ENCODE peak calls at places on chromosomes 6 and 20, in four cellular contexts. L is GM23338, D is HCT116, N is GM23248. H is an unnamed sample.

GRCh38 chr6:38417521-38417920 is 222.2 kb downstream of the BTBD9 start:
- DNase-seq in L (no peak), N (no peak), D (no peak), H (no peak)

GRCh38 chr6:89186762-89187161 is 30.4 kb downstream of the GABRR1 start:
- DNase-seq in L (no peak), N (no peak), D (no peak), H (no peak)

GRCh38 chr6:7557652-7558051 is 16.2 kb downstream of the DSP start:
- DNase-seq in L (no peak), N (no peak), D (no peak), H (no peak)

GRCh38 chr6:7805088-7805756 is 79.3 kb downstream of the BMP6 start:
- DNase-seq in D (no peak), N (no peak), L (no peak), H (no peak)

GRCh38 chr20:53706511-53707031 is 112.9 kb upstream of the ZNF217 start:
- DNase-seq in N (peak; percentile 16), L (no peak), D (no peak), H (peak; percentile 59)

GRCh38 chr20:14712302-14712739 is 374.9 kb upstream of the FLRT3 start:
- DNase-seq in D (no peak), N (peak; percentile 41), L (peak; percentile 19), H (peak; percentile 74)

GRCh38 chr6:18302561-18303439 is 38.5 kb upstream of the DEK start:
- DNase-seq in N (no peak), D (no peak), L (peak; percentile 65), H (no peak)

GRCh38 chr6:50952092-50952932 is 133.6 kb downstream of the TFAP2B start:
- DNase-seq in N (no peak), L (peak; percentile 30), D (no peak), H (no peak)

GRCh38 chr6:359261-360035 is 32.1 kb upstream of the IRF4 start:
- DNase-seq in D (no peak), L (no peak), N (no peak), H (no peak)

GRCh38 chr6:109840034-109840433 is 138.1 kb upstream of the GPR6 start:
- DNase-seq in N (no peak), L (no peak), D (no peak), H (no peak)

GRCh38 chr6:110048221-110048875 is 70.2 kb downstream of the GPR6 start:
- DNase-seq in D (no peak), N (peak; percentile 52), L (no peak), H (no peak)

GRCh38 chr20:47113362-47114118 is 218.9 kb downstream of the EYA2 start:
- DNase-seq in D (no peak), L (no peak), N (peak; percentile 51), H (peak; percentile 86)

GRCh38 chr6:124356276-124356810 is 552.7 kb downstream of the NKAIN2 start:
- DNase-seq in N (no peak), L (no peak), D (no peak), H (no peak)

GRCh38 chr6:143158113-143158581 is 97.5 kb downstream of the AIG1 start:
- DNase-seq in L (no peak), N (peak; percentile 50), D (no peak), H (peak; percentile 80)

DNA sequence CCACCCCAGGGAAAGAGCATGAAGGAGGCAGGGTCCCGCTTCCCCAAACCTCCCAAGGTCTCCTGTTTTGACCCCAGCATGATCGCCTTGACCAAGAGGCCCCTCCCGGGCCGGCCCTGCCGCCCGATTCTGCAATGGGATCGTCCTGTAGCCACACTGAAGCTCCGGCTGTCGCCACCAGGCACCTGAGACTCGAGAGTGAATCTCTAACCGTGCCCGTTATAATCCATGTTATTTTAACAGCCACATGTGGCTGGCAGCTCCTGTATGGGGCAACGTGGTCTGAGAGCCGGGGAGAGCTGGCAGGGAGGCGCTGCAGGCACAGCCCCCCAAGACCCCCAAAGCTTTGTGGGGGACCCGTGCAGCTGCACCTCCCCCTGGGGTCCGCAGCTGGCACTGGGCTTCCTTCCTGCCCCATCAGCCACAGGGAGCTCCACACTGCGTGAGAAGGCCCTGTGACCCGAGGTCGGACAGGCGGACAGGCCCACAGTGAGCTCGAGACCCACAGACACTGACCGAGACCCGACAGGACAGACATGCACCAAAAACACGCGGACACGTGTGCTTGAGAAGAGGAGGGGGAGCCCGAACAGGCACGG is 51.3 kb downstream of the KCNQ2 start:
- DNase-seq in D (no peak), N (no peak), L (no peak), H (no peak)
- TF ChIP-seq EZH2 in D (no peak), N (no peak), L (no peak), H (no peak)

DNA sequence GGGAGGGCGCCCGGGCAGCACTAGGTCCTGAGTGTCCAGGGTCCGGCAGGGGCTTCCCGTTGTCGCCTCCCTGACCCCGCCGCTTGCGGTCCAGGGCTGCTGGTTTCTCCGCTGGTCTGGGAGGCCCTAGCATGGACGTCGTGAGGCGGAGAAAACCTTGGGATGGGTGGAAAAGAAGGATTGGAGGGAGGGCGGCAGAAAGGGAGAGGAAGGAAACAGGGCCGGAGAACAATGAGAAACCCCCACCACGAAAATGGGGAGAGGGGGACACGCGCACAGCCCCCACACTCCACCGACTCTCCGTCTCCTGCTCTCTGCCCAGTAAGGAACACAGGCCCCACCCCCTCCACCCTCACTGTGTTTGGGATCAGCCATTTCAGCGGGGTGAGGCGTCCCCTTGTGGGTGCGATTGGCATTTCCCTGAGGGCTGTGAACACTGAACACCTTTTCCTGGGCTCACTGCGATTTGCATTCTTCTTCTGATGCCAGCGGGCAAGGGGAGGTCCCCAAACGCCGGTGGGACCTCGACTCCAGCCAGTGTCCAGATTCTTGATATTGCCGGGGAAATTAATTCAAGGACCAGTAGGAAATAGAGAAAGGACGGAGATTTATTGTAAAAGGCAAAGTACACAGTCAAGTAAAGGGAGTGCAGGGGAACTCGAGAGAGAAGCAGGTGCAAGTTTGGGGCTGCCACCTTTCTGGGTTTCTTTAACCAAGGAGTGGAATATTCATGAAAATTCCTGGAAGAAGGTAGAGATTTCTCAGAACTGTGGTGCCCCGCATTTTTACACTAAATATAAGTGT is 3.3 kb upstream of the RAET1G start:
- DNase-seq in N (peak; percentile 90), L (peak; percentile 94), D (peak; percentile 51), H (peak; percentile 74)
- TF ChIP-seq EZH2 in N (no peak), L (no peak), D (no peak), H (no peak)

GRCh38 chr6:153160221-153160620 is 29.1 kb upstream of the RGS17 start:
- DNase-seq in L (no peak), N (no peak), D (no peak), H (no peak)

GRCh38 chr6:153162646-153163045 is 31.6 kb upstream of the RGS17 start:
- DNase-seq in L (no peak), D (no peak), N (no peak), H (no peak)

GRCh38 chr6:153167907-153168306 is 36.8 kb upstream of the RGS17 start:
- DNase-seq in N (no peak), L (no peak), D (no peak), H (no peak)

GRCh38 chr6:153167026-153167891 is 36.2 kb upstream of the RGS17 start:
- DNase-seq in D (peak; percentile 82), N (peak; percentile 93), L (no peak), H (peak; percentile 90)

GRCh38 chr6:153162172-153162571 is 31.1 kb upstream of the RGS17 start:
- DNase-seq in L (no peak), N (no peak), D (no peak), H (peak; percentile 40)
- TF ChIP-seq EZH2 in L (no peak), N (no peak), D (no peak), H (no peak)

DNA sequence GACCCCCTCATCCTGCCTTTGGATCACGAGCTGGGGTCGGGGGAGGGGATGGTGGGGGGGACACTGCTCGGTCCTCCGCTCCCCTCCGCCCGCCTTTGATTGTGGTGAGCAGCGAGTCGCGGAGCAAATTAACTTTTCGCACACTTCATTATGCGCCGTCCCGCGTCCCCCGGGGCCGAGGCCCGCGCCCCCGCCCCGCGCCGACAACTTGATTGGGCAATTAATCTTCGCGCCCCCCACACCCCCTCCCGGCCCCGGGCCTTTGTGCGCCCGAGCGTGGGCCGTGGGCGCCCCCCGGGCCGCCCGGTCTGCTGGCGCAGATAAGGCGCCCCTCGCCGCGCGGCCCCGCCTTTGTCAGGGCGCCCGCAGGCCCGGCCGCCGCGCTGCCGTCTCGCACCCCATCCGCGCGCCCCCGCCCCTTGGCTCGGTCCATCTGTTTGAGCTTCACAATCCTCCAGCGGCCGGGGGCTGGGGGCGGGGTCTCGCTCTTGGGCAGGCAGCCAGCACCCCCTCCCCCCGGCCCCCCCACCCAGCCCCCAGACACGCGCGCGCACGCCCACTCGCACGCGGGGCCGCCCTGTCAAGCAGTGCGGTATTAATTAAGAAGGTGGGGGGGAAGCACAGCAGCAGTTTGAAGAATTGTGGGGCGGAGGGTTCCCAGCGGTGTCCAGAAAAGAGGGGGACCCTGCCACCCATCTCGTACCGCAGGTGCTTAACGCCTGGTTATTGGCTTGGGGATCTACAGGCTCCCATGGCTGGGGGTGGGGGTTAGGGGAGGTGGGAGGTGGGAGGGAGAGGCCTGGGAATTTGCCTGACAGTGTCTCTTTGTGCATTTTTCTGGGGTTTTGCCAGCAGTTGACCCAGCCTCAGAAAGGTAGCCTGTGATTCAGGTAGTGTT is 34.5 kb upstream of the SCRT2 start:
- DNase-seq in L (peak; percentile 70), D (no peak), N (no peak), H (no peak)
- TF ChIP-seq EZH2 in L (no peak), D (no peak), N (no peak), H (no peak)

GRCh38 chr6:75202676-75203131 is 3.1 kb downstream of the COL12A1 start:
- DNase-seq in D (no peak), N (peak; percentile 52), L (peak; percentile 43), H (peak; percentile 40)
- TF ChIP-seq EZH2 in D (no peak), N (no peak), L (peak; percentile 74), H (no peak)

GRCh38 chr6:28634758-28635546 is 109.3 kb downstream of the GPX5 start:
- DNase-seq in L (peak; percentile 79), D (no peak), N (peak; percentile 36), H (peak; percentile 32)
- TF ChIP-seq EZH2 in L (no peak), D (no peak), N (no peak), H (no peak)

DNA sequence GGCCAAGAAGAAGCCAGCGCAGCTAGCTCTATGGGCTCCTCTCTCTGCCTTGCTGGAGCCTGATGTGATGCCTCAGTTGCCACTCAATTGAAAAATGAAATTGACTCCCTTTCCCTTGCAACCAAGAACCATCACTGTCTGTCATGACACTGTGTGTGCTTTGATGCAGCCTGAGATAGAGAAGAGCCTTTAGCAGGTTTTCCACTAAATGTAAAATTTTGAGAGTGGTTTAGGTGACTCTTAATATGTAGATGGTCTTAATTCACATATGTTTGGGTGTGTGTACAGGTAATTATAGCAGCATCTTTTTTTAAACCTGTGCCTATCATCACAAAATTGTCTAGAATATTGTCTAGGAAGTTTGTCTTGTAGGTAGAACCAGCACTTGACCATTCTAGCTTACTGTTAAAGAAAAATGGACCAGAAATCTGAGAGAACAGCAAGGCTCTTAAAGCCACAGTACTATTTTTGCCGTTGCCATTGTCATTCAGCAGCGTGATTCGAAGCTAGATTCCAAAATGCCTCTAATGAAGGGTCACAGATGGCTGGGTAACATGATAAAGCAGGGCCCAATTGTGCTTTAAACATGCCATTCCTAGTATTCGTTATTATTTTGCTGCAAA is 1.3 kb downstream of the ARFGEF3 start:
- DNase-seq in L (peak; percentile 43), D (no peak), N (no peak), H (no peak)
- TF ChIP-seq EZH2 in L (no peak), D (no peak), N (peak; percentile 42), H (peak; percentile 5)

GRCh38 chr6:117907600-117908245 is 659 bp downstream of the SLC35F1 start:
- DNase-seq in D (no peak), L (peak; percentile 71), N (peak; percentile 12), H (no peak)
- TF ChIP-seq EZH2 in D (no peak), L (no peak), N (no peak), H (peak; percentile 77)

H was measured in fibroblast of lung.